ENCODE peak calls at places on chromosome 16, in seven cellular contexts. D is stimulated activated CD4-positive, alpha-beta T cell treated with anti-CD3 and anti-CD28 coated beads, TNF-alpha, amount 100 ng/mL, for 48 hours; A is Daoy; P is Jurkat, Clone E6-1; F is small intestine; L is T1000; X is hepatic stellate cell. U is an unnamed sample.

GRCh38 chr16:84777435-84777834 is 42.4 kb upstream of the CRISPLD2 start:
- DNase-seq in D (no peak), F (no peak), P (no peak), A (no peak), L (no peak), X (no peak), U (no peak)

GRCh38 chr16:78513838-78514237 is 414.4 kb downstream of the WWOX start:
- DNase-seq in D (no peak), L (no peak), A (no peak), P (no peak), X (no peak), F (no peak), U (no peak)

GRCh38 chr16:4481526-4481925 is 5.3 kb downstream of the HMOX2 start:
- DNase-seq in F (no peak), X (no peak), D (no peak), A (no peak), P (no peak), L (no peak), U (no peak)

GRCh38 chr16:64409762-64410161 is 712.1 kb downstream of the CDH11 start:
- DNase-seq in X (no peak), F (no peak), P (no peak), D (no peak), L (no peak), A (no peak), U (no peak)

GRCh38 chr16:66154801-66155200 is 211.7 kb upstream of the CDH5 start:
- DNase-seq in D (no peak), P (no peak), A (no peak), X (peak), L (no peak), F (no peak), U (no peak)

GRCh38 chr16:54048994-54049929 is 237.3 kb downstream of the IRX3 start:
- DNase-seq in D (no peak), A (no peak), L (no peak), F (no peak), X (no peak), P (peak), U (no peak)

GRCh38 chr16:87369796-87370719 is 13.5 kb downstream of the FBXO31 start:
- DNase-seq in X (no peak), D (no peak), A (no peak), F (no peak), P (no peak), L (no peak), U (no peak)

GRCh38 chr16:77777745-77778144 is 10.6 kb upstream of the VAT1L start:
- DNase-seq in A (no peak), P (no peak), D (no peak), X (no peak), L (no peak), F (no peak), U (no peak)

GRCh38 chr16:87380875-87381274 is 2.7 kb downstream of the FBXO31 start:
- DNase-seq in L (no peak), A (no peak), F (peak), X (peak), P (no peak), D (no peak), U (no peak)

GRCh38 chr16:66275795-66276428 is 90.6 kb upstream of the CDH5 start:
- DNase-seq in D (peak), L (peak), P (peak), A (peak), F (peak), X (peak), U (peak)

GRCh38 chr16:68972720-68973119 is 129.4 kb downstream of the TANGO6 start:
- DNase-seq in L (no peak), A (peak), F (peak), D (no peak), X (no peak), P (no peak), U (peak)

U was measured in pulmonary artery endothelial cell.